ENCODE peak calls at places on chromosomes 2 and 18, in seven cellular contexts. K is tibial nerve, V is fibroblast of the aortic adventitia, P is GM06990, E is endodermal cell, F is B cell, M is testis. L is an unnamed sample.

GRCh38 chr2:71005271-71006202 is 10.9 kb upstream of the TEX261 start:
- DNase-seq in K (no peak), V (no peak), E (no peak), M (no peak), P (no peak), F (no peak), L (no peak)

GRCh38 chr2:212727751-212728150 is 189.1 kb upstream of the ERBB4 start:
- DNase-seq in V (no peak), F (no peak), M (no peak), P (peak; percentile 46), E (no peak), K (no peak), L (no peak)

GRCh38 chr2:132374961-132375360 is 41.6 kb upstream of the GPR39 start:
- DNase-seq in M (no peak), P (no peak), E (no peak), K (no peak), F (no peak), V (peak; percentile 29), L (no peak)

GRCh38 chr18:63422862-63423304 is 607 bp upstream of the VPS4B start:
- DNase-seq in M (no peak), E (no peak), F (no peak), V (no peak), K (peak; percentile 23), P (no peak), L (no peak)

GRCh38 chr18:1014496-1014895 is 109.8 kb downstream of the ADCYAP1 start:
- DNase-seq in M (no peak), F (no peak), K (no peak), V (peak; percentile 58), P (no peak), E (peak; percentile 53), L (no peak)

GRCh38 chr2:100984892-100985307 is 17.2 kb upstream of the RPL31 start:
- DNase-seq in V (peak; percentile 77), E (peak; percentile 90), M (peak; percentile 89), K (peak; percentile 67), F (peak; percentile 77), P (no peak), L (peak; percentile 52)

GRCh38 chr2:112646791-112647720 is 1.3 kb downstream of the SLC20A1 start:
- DNase-seq in F (no peak), V (no peak), K (no peak), P (no peak), E (no peak), M (no peak), L (no peak)

GRCh38 chr2:60051991-60052390 is 501.5 kb downstream of the BCL11A start:
- DNase-seq in P (no peak), F (no peak), E (no peak), M (no peak), V (no peak), K (no peak), L (no peak)

GRCh38 chr2:166180951-166181812 is 53.4 kb upstream of the SCN1A start:
- DNase-seq in P (peak; percentile 9), M (peak; percentile 75), K (peak; percentile 37), F (no peak), E (peak; percentile 88), V (peak; percentile 64), L (no peak)

GRCh38 chr18:71899707-71900483 is 644.2 kb downstream of the CBLN2 start:
- DNase-seq in E (no peak), M (no peak), F (no peak), V (no peak), P (no peak), K (no peak), L (no peak)

GRCh38 chr18:23752796-23753195 is 63.5 kb downstream of the LAMA3 start:
- DNase-seq in E (no peak), F (no peak), M (peak; percentile 42), K (no peak), P (no peak), V (peak; percentile 61), L (no peak)

GRCh38 chr18:32909798-32910561 is 137.2 kb upstream of the KLHL14 start:
- DNase-seq in E (no peak), F (peak; percentile 73), M (no peak), V (no peak), P (no peak), K (no peak), L (no peak)

GRCh38 chr2:24021122-24021998 is 11.5 kb downstream of the MFSD2B start:
- DNase-seq in E (peak; percentile 91), M (peak; percentile 14), P (no peak), K (no peak), V (no peak), F (no peak), L (no peak)

GRCh38 chr2:178309541-178309940 is 115.2 kb downstream of the OSBPL6 start:
- DNase-seq in M (no peak), E (no peak), V (no peak), K (no peak), F (no peak), P (no peak), L (no peak)

GRCh38 chr2:219331560-219332213 is 857 bp downstream of the RESP18 start:
- DNase-seq in F (no peak), P (no peak), V (peak; percentile 32), E (peak; percentile 92), K (no peak), M (peak; percentile 65), L (no peak)

GRCh38 chr2:187567126-187567525 is 12.9 kb upstream of the TFPI start:
- DNase-seq in K (no peak), M (no peak), V (peak; percentile 77), P (no peak), E (no peak), F (no peak), L (no peak)

GRCh38 chr2:144650886-144651285 is 131.0 kb upstream of the ZEB2 start:
- DNase-seq in E (no peak), F (no peak), K (no peak), M (no peak), V (no peak), P (no peak), L (no peak)

GRCh38 chr2:90207454-90208058 is 1516.1 kb downstream of the RPIA start:
- DNase-seq in F (no peak), E (no peak), M (no peak), P (no peak), K (no peak), V (peak; percentile 16), L (no peak)

GRCh38 chr2:10982931-10983701 is 71.4 kb downstream of the KCNF1 start:
- DNase-seq in F (no peak), E (no peak), K (no peak), P (no peak), M (peak; percentile 54), V (no peak), L (no peak)

GRCh38 chr2:121080013-121080772 is 204.8 kb downstream of the TFCP2L1 start:
- DNase-seq in F (no peak), V (peak; percentile 65), E (peak; percentile 94), M (peak; percentile 82), P (no peak), K (no peak), L (peak; percentile 73)

GRCh38 chr2:233141888-233142287 is 81.7 kb downstream of the INPP5D start:
- DNase-seq in F (no peak), V (no peak), E (no peak), P (no peak), K (no peak), M (no peak), L (no peak)

GRCh38 chr18:3468066-3468705 is 18.2 kb downstream of the TGIF1 start:
- DNase-seq in F (no peak), E (no peak), V (no peak), P (no peak), K (no peak), M (no peak), L (no peak)
- TF ChIP-seq CTCF in F (no peak), E (peak; percentile 69), V (no peak), P (no peak), K (no peak), M (no peak), L (no peak)

GRCh38 chr2:230811508-230811907 is 53.2 kb upstream of the ITM2C start:
- DNase-seq in M (no peak), F (no peak), K (no peak), P (no peak), V (peak; percentile 35), E (no peak), L (no peak)

GRCh38 chr2:230819433-230819832 is 45.3 kb upstream of the ITM2C start:
- DNase-seq in K (no peak), F (no peak), E (no peak), M (no peak), P (no peak), V (no peak), L (no peak)

GRCh38 chr2:230812041-230812440 is 52.7 kb upstream of the ITM2C start:
- DNase-seq in P (no peak), E (no peak), K (no peak), F (no peak), M (no peak), V (no peak), L (no peak)

GRCh38 chr2:230816735-230817134 is 48.0 kb upstream of the ITM2C start:
- DNase-seq in M (no peak), K (no peak), P (no peak), F (no peak), E (no peak), V (no peak), L (no peak)

DNA sequence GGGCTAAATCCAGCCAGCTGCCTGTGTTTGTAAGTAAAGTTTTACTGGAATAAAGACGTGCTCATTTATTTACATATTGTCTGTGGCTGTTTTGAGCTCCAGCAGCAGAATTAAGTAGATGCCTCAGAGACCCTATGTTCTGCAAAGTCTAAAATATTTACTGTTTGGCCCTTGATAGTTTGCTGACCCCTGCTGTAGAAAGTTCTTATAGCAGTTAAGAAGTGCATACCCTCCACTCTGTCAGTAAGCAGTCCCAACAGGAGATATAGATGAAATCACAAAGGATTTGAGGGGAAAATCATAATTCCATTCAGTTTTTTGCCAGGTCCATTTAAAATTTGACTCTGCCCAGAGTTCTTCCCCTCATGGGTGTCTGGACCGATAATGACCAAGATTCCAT is 50.1 kb upstream of the ITM2C start:
- DNase-seq in V (peak; percentile 26), P (no peak), F (no peak), E (no peak), M (no peak), K (no peak), L (no peak)
- TF ChIP-seq CTCF in V (peak; percentile 50), P (peak; percentile 45), F (peak; percentile 30), E (peak; percentile 70), M (no peak), K (peak; percentile 29), L (no peak)

DNA sequence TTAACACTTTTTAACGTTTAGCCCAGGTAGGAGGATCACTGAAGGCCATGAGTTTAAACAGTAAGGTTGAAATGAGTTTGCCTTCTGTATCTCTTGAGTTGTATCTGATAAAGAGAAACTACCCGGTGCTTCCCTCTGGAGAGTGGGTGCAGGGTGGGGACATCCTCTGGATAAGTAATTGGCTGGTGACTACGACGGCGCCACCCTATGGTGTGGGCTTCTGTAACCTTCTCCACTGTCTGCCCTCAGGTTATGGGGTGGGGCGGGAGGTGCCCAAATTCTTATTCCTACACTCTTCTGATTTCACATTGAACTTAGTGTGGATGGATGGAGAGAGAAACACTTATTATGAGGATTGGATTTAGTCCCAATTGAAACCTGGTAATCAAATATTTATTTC is 68.8 kb downstream of the LDLRAD4 start:
- DNase-seq in M (no peak), P (no peak), E (no peak), K (no peak), V (no peak), F (no peak), L (no peak)
- TF ChIP-seq CTCF in M (no peak), P (no peak), E (peak; percentile 15), K (no peak), V (no peak), F (no peak), L (no peak)

DNA sequence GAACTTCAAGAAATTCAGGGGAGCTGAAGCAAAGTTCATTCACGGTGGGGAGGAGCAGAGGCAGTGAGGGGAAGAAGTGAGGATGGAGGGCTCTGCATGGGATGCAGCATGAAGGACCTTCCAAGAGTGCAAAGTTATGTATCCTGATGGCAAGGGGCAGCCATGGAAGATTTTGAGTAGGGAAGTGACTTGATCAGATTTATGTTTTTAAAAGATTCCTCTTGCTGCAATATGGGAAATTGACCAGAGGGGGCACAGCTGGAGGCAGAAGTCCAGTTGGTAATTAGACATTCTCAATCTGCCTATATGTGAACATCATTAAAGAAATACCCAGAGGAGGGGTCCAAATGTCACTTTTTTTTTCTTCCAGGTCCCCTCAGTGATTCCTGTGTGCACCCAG is 21.5 kb upstream of the ANXA4 start:
- DNase-seq in E (no peak), M (no peak), F (no peak), V (no peak), K (no peak), P (no peak), L (no peak)
- TF ChIP-seq CTCF in E (peak; percentile 41), M (no peak), F (peak; percentile 26), V (peak; percentile 51), K (no peak), P (peak; percentile 32), L (no peak)